ENCODE peak calls at places on chromosomes 16 and 17, in ten cellular contexts. One of them, this sample, is unnamed.

GRCh38 chr17:34990921-34991365 is 10.6 kb downstream of the LIG3 start:
- DNase-seq in fibroblast of the aortic adventitia: no peak
- DNase-seq in activated CD8-positive, alpha-beta memory T cell treated with anti-CD3 and anti-CD28 coated beads for 4 hours: no peak
- DNase-seq in substantia nigra: no peak
- DNase-seq in CD14-positive monocyte: no peak
- DNase-seq in NCI-H748 treated with DMSO at 0.1 percent for 48 hours: no peak
- DNase-seq in SHP77: no peak
- DNase-seq in activated effector memory CD4-positive, alpha-beta T cell treated with anti-CD3 and anti-CD28 coated beads, Interleukin-2, amount 50 U/mL, for 16 hours: no peak
- DNase-seq in breast epithelium: no peak
- DNase-seq in lower lobe of right lung: no peak
- DNase-seq in this sample: no peak

GRCh38 chr16:80824623-80825364 is 20.4 kb upstream of the CDYL2 start:
- DNase-seq in fibroblast of the aortic adventitia: peak
- DNase-seq in activated CD8-positive, alpha-beta memory T cell treated with anti-CD3 and anti-CD28 coated beads for 4 hours: no peak
- DNase-seq in substantia nigra: no peak
- DNase-seq in CD14-positive monocyte: no peak
- DNase-seq in NCI-H748 treated with DMSO at 0.1 percent for 48 hours: peak
- DNase-seq in SHP77: peak
- DNase-seq in activated effector memory CD4-positive, alpha-beta T cell treated with anti-CD3 and anti-CD28 coated beads, Interleukin-2, amount 50 U/mL, for 16 hours: peak
- DNase-seq in breast epithelium: no peak
- DNase-seq in lower lobe of right lung: no peak
- DNase-seq in this sample: peak

GRCh38 chr16:1244881-1245280 is 4.4 kb downstream of the TPSAB1 start:
- DNase-seq in fibroblast of the aortic adventitia: no peak
- DNase-seq in activated CD8-positive, alpha-beta memory T cell treated with anti-CD3 and anti-CD28 coated beads for 4 hours: no peak
- DNase-seq in substantia nigra: no peak
- DNase-seq in CD14-positive monocyte: peak
- DNase-seq in NCI-H748 treated with DMSO at 0.1 percent for 48 hours: no peak
- DNase-seq in SHP77: no peak
- DNase-seq in activated effector memory CD4-positive, alpha-beta T cell treated with anti-CD3 and anti-CD28 coated beads, Interleukin-2, amount 50 U/mL, for 16 hours: peak
- DNase-seq in breast epithelium: no peak
- DNase-seq in lower lobe of right lung: peak
- DNase-seq in this sample: no peak

GRCh38 chr17:64641499-64641898 is 20.6 kb downstream of the SMURF2 start:
- DNase-seq in fibroblast of the aortic adventitia: peak
- DNase-seq in activated CD8-positive, alpha-beta memory T cell treated with anti-CD3 and anti-CD28 coated beads for 4 hours: no peak
- DNase-seq in substantia nigra: no peak
- DNase-seq in CD14-positive monocyte: no peak
- DNase-seq in NCI-H748 treated with DMSO at 0.1 percent for 48 hours: no peak
- DNase-seq in SHP77: peak
- DNase-seq in activated effector memory CD4-positive, alpha-beta T cell treated with anti-CD3 and anti-CD28 coated beads, Interleukin-2, amount 50 U/mL, for 16 hours: no peak
- DNase-seq in breast epithelium: no peak
- DNase-seq in lower lobe of right lung: no peak
- DNase-seq in this sample: peak

GRCh38 chr16:81316176-81316496 is 1.4 kb downstream of the GAN start:
- DNase-seq in fibroblast of the aortic adventitia: no peak
- DNase-seq in activated CD8-positive, alpha-beta memory T cell treated with anti-CD3 and anti-CD28 coated beads for 4 hours: no peak
- DNase-seq in substantia nigra: no peak
- DNase-seq in CD14-positive monocyte: no peak
- DNase-seq in NCI-H748 treated with DMSO at 0.1 percent for 48 hours: no peak
- DNase-seq in SHP77: no peak
- DNase-seq in activated effector memory CD4-positive, alpha-beta T cell treated with anti-CD3 and anti-CD28 coated beads, Interleukin-2, amount 50 U/mL, for 16 hours: no peak
- DNase-seq in breast epithelium: no peak
- DNase-seq in lower lobe of right lung: no peak
- DNase-seq in this sample: no peak

GRCh38 chr16:80557037-80557436 is 16.2 kb downstream of the DYNLRB2 start:
- DNase-seq in fibroblast of the aortic adventitia: no peak
- DNase-seq in activated CD8-positive, alpha-beta memory T cell treated with anti-CD3 and anti-CD28 coated beads for 4 hours: no peak
- DNase-seq in substantia nigra: no peak
- DNase-seq in CD14-positive monocyte: no peak
- DNase-seq in NCI-H748 treated with DMSO at 0.1 percent for 48 hours: no peak
- DNase-seq in SHP77: no peak
- DNase-seq in activated effector memory CD4-positive, alpha-beta T cell treated with anti-CD3 and anti-CD28 coated beads, Interleukin-2, amount 50 U/mL, for 16 hours: no peak
- DNase-seq in breast epithelium: no peak
- DNase-seq in lower lobe of right lung: no peak
- DNase-seq in this sample: no peak

GRCh38 chr17:64254755-64255154 is 8.3 kb downstream of the TEX2 start:
- DNase-seq in fibroblast of the aortic adventitia: no peak
- DNase-seq in activated CD8-positive, alpha-beta memory T cell treated with anti-CD3 and anti-CD28 coated beads for 4 hours: no peak
- DNase-seq in substantia nigra: no peak
- DNase-seq in CD14-positive monocyte: no peak
- DNase-seq in NCI-H748 treated with DMSO at 0.1 percent for 48 hours: no peak
- DNase-seq in SHP77: no peak
- DNase-seq in activated effector memory CD4-positive, alpha-beta T cell treated with anti-CD3 and anti-CD28 coated beads, Interleukin-2, amount 50 U/mL, for 16 hours: no peak
- DNase-seq in breast epithelium: no peak
- DNase-seq in lower lobe of right lung: no peak
- DNase-seq in this sample: no peak

GRCh38 chr16:85860413-85861094 is 38.4 kb upstream of the IRF8 start:
- DNase-seq in fibroblast of the aortic adventitia: no peak
- DNase-seq in activated CD8-positive, alpha-beta memory T cell treated with anti-CD3 and anti-CD28 coated beads for 4 hours: no peak
- DNase-seq in substantia nigra: no peak
- DNase-seq in CD14-positive monocyte: no peak
- DNase-seq in NCI-H748 treated with DMSO at 0.1 percent for 48 hours: no peak
- DNase-seq in SHP77: no peak
- DNase-seq in activated effector memory CD4-positive, alpha-beta T cell treated with anti-CD3 and anti-CD28 coated beads, Interleukin-2, amount 50 U/mL, for 16 hours: no peak
- DNase-seq in breast epithelium: no peak
- DNase-seq in lower lobe of right lung: no peak
- DNase-seq in this sample: no peak

GRCh38 chr16:81265658-81266451 is 27.4 kb downstream of the BCO1 start:
- DNase-seq in fibroblast of the aortic adventitia: peak
- DNase-seq in activated CD8-positive, alpha-beta memory T cell treated with anti-CD3 and anti-CD28 coated beads for 4 hours: no peak
- DNase-seq in substantia nigra: no peak
- DNase-seq in CD14-positive monocyte: no peak
- DNase-seq in NCI-H748 treated with DMSO at 0.1 percent for 48 hours: no peak
- DNase-seq in SHP77: no peak
- DNase-seq in activated effector memory CD4-positive, alpha-beta T cell treated with anti-CD3 and anti-CD28 coated beads, Interleukin-2, amount 50 U/mL, for 16 hours: no peak
- DNase-seq in breast epithelium: peak
- DNase-seq in lower lobe of right lung: peak
- DNase-seq in this sample: no peak

GRCh38 chr16:12362482-12363458 is 386.2 kb downstream of the SNX29 start:
- DNase-seq in fibroblast of the aortic adventitia: peak
- DNase-seq in activated CD8-positive, alpha-beta memory T cell treated with anti-CD3 and anti-CD28 coated beads for 4 hours: no peak
- DNase-seq in substantia nigra: no peak
- DNase-seq in CD14-positive monocyte: no peak
- DNase-seq in NCI-H748 treated with DMSO at 0.1 percent for 48 hours: no peak
- DNase-seq in SHP77: no peak
- DNase-seq in activated effector memory CD4-positive, alpha-beta T cell treated with anti-CD3 and anti-CD28 coated beads, Interleukin-2, amount 50 U/mL, for 16 hours: no peak
- DNase-seq in breast epithelium: no peak
- DNase-seq in lower lobe of right lung: no peak
- DNase-seq in this sample: no peak

GRCh38 chr16:71792176-71792575 is 16.5 kb downstream of the AP1G1 start:
- DNase-seq in fibroblast of the aortic adventitia: peak
- DNase-seq in activated CD8-positive, alpha-beta memory T cell treated with anti-CD3 and anti-CD28 coated beads for 4 hours: no peak
- DNase-seq in substantia nigra: no peak
- DNase-seq in CD14-positive monocyte: no peak
- DNase-seq in NCI-H748 treated with DMSO at 0.1 percent for 48 hours: no peak
- DNase-seq in SHP77: no peak
- DNase-seq in activated effector memory CD4-positive, alpha-beta T cell treated with anti-CD3 and anti-CD28 coated beads, Interleukin-2, amount 50 U/mL, for 16 hours: no peak
- DNase-seq in breast epithelium: no peak
- DNase-seq in lower lobe of right lung: no peak
- DNase-seq in this sample: no peak

GRCh38 chr17:30321314-30321713 is 12.5 kb downstream of the TMIGD1 start:
- DNase-seq in fibroblast of the aortic adventitia: no peak
- DNase-seq in activated CD8-positive, alpha-beta memory T cell treated with anti-CD3 and anti-CD28 coated beads for 4 hours: no peak
- DNase-seq in substantia nigra: no peak
- DNase-seq in CD14-positive monocyte: no peak
- DNase-seq in NCI-H748 treated with DMSO at 0.1 percent for 48 hours: peak
- DNase-seq in SHP77: peak
- DNase-seq in activated effector memory CD4-positive, alpha-beta T cell treated with anti-CD3 and anti-CD28 coated beads, Interleukin-2, amount 50 U/mL, for 16 hours: no peak
- DNase-seq in breast epithelium: no peak
- DNase-seq in lower lobe of right lung: no peak
- DNase-seq in this sample: no peak

GRCh38 chr16:74025-74424 is 1.6 kb upstream of the RHBDF1 start:
- DNase-seq in fibroblast of the aortic adventitia: no peak
- DNase-seq in activated CD8-positive, alpha-beta memory T cell treated with anti-CD3 and anti-CD28 coated beads for 4 hours: no peak
- DNase-seq in substantia nigra: no peak
- DNase-seq in CD14-positive monocyte: no peak
- DNase-seq in NCI-H748 treated with DMSO at 0.1 percent for 48 hours: no peak
- DNase-seq in SHP77: no peak
- DNase-seq in activated effector memory CD4-positive, alpha-beta T cell treated with anti-CD3 and anti-CD28 coated beads, Interleukin-2, amount 50 U/mL, for 16 hours: no peak
- DNase-seq in breast epithelium: no peak
- DNase-seq in lower lobe of right lung: no peak
- DNase-seq in this sample: no peak

GRCh38 chr17:64991726-64992125 is 64.8 kb downstream of the GNA13 start:
- DNase-seq in fibroblast of the aortic adventitia: no peak
- DNase-seq in activated CD8-positive, alpha-beta memory T cell treated with anti-CD3 and anti-CD28 coated beads for 4 hours: no peak
- DNase-seq in substantia nigra: no peak
- DNase-seq in CD14-positive monocyte: no peak
- DNase-seq in NCI-H748 treated with DMSO at 0.1 percent for 48 hours: no peak
- DNase-seq in SHP77: no peak
- DNase-seq in activated effector memory CD4-positive, alpha-beta T cell treated with anti-CD3 and anti-CD28 coated beads, Interleukin-2, amount 50 U/mL, for 16 hours: no peak
- DNase-seq in breast epithelium: no peak
- DNase-seq in lower lobe of right lung: no peak
- DNase-seq in this sample: no peak

GRCh38 chr16:57610611-57611010 is 17.8 kb upstream of the ADGRG1 start:
- DNase-seq in fibroblast of the aortic adventitia: no peak
- DNase-seq in activated CD8-positive, alpha-beta memory T cell treated with anti-CD3 and anti-CD28 coated beads for 4 hours: no peak
- DNase-seq in substantia nigra: no peak
- DNase-seq in CD14-positive monocyte: peak
- DNase-seq in NCI-H748 treated with DMSO at 0.1 percent for 48 hours: no peak
- DNase-seq in SHP77: no peak
- DNase-seq in activated effector memory CD4-positive, alpha-beta T cell treated with anti-CD3 and anti-CD28 coated beads, Interleukin-2, amount 50 U/mL, for 16 hours: peak
- DNase-seq in breast epithelium: no peak
- DNase-seq in lower lobe of right lung: no peak
- DNase-seq in this sample: no peak

GRCh38 chr16:71250461-71251232 is 20.1 kb upstream of the HYDIN start:
- DNase-seq in fibroblast of the aortic adventitia: peak
- DNase-seq in activated CD8-positive, alpha-beta memory T cell treated with anti-CD3 and anti-CD28 coated beads for 4 hours: no peak
- DNase-seq in substantia nigra: no peak
- DNase-seq in CD14-positive monocyte: no peak
- DNase-seq in NCI-H748 treated with DMSO at 0.1 percent for 48 hours: no peak
- DNase-seq in SHP77: no peak
- DNase-seq in activated effector memory CD4-positive, alpha-beta T cell treated with anti-CD3 and anti-CD28 coated beads, Interleukin-2, amount 50 U/mL, for 16 hours: no peak
- DNase-seq in breast epithelium: peak
- DNase-seq in lower lobe of right lung: no peak
- DNase-seq in this sample: no peak

GRCh38 chr17:37541880-37542675 is 52.4 kb downstream of the DUSP14 start:
- DNase-seq in fibroblast of the aortic adventitia: peak
- DNase-seq in activated CD8-positive, alpha-beta memory T cell treated with anti-CD3 and anti-CD28 coated beads for 4 hours: no peak
- DNase-seq in substantia nigra: no peak
- DNase-seq in CD14-positive monocyte: no peak
- DNase-seq in NCI-H748 treated with DMSO at 0.1 percent for 48 hours: no peak
- DNase-seq in SHP77: no peak
- DNase-seq in activated effector memory CD4-positive, alpha-beta T cell treated with anti-CD3 and anti-CD28 coated beads, Interleukin-2, amount 50 U/mL, for 16 hours: no peak
- DNase-seq in breast epithelium: no peak
- DNase-seq in lower lobe of right lung: no peak
- DNase-seq in this sample: peak

GRCh38 chr17:78992542-78993212 is 13.0 kb upstream of the LGALS3BP start:
- DNase-seq in fibroblast of the aortic adventitia: no peak
- DNase-seq in activated CD8-positive, alpha-beta memory T cell treated with anti-CD3 and anti-CD28 coated beads for 4 hours: no peak
- DNase-seq in substantia nigra: no peak
- DNase-seq in CD14-positive monocyte: no peak
- DNase-seq in NCI-H748 treated with DMSO at 0.1 percent for 48 hours: no peak
- DNase-seq in SHP77: no peak
- DNase-seq in activated effector memory CD4-positive, alpha-beta T cell treated with anti-CD3 and anti-CD28 coated beads, Interleukin-2, amount 50 U/mL, for 16 hours: peak
- DNase-seq in breast epithelium: no peak
- DNase-seq in lower lobe of right lung: no peak
- DNase-seq in this sample: no peak

GRCh38 chr17:31392856-31393748 is 1.6 kb downstream of the RAB11FIP4 start:
- DNase-seq in fibroblast of the aortic adventitia: no peak
- DNase-seq in activated CD8-positive, alpha-beta memory T cell treated with anti-CD3 and anti-CD28 coated beads for 4 hours: no peak
- DNase-seq in substantia nigra: no peak
- DNase-seq in CD14-positive monocyte: no peak
- DNase-seq in NCI-H748 treated with DMSO at 0.1 percent for 48 hours: no peak
- DNase-seq in SHP77: no peak
- DNase-seq in activated effector memory CD4-positive, alpha-beta T cell treated with anti-CD3 and anti-CD28 coated beads, Interleukin-2, amount 50 U/mL, for 16 hours: no peak
- DNase-seq in breast epithelium: no peak
- DNase-seq in lower lobe of right lung: no peak
- DNase-seq in this sample: no peak

GRCh38 chr17:9646556-9646905 is 1.2 kb downstream of the USP43 start:
- DNase-seq in fibroblast of the aortic adventitia: no peak
- DNase-seq in activated CD8-positive, alpha-beta memory T cell treated with anti-CD3 and anti-CD28 coated beads for 4 hours: no peak
- DNase-seq in substantia nigra: no peak
- DNase-seq in CD14-positive monocyte: no peak
- DNase-seq in NCI-H748 treated with DMSO at 0.1 percent for 48 hours: no peak
- DNase-seq in SHP77: no peak
- DNase-seq in activated effector memory CD4-positive, alpha-beta T cell treated with anti-CD3 and anti-CD28 coated beads, Interleukin-2, amount 50 U/mL, for 16 hours: no peak
- DNase-seq in breast epithelium: no peak
- DNase-seq in lower lobe of right lung: no peak
- DNase-seq in this sample: no peak

GRCh38 chr17:19958023-19958422 is 19.6 kb downstream of the AKAP10 start:
- DNase-seq in fibroblast of the aortic adventitia: peak
- DNase-seq in activated CD8-positive, alpha-beta memory T cell treated with anti-CD3 and anti-CD28 coated beads for 4 hours: no peak
- DNase-seq in substantia nigra: no peak
- DNase-seq in CD14-positive monocyte: no peak
- DNase-seq in NCI-H748 treated with DMSO at 0.1 percent for 48 hours: no peak
- DNase-seq in SHP77: no peak
- DNase-seq in activated effector memory CD4-positive, alpha-beta T cell treated with anti-CD3 and anti-CD28 coated beads, Interleukin-2, amount 50 U/mL, for 16 hours: no peak
- DNase-seq in breast epithelium: no peak
- DNase-seq in lower lobe of right lung: no peak
- DNase-seq in this sample: peak

GRCh38 chr17:53129863-53130262 is 692.9 kb upstream of the KIF2B start:
- DNase-seq in fibroblast of the aortic adventitia: no peak
- DNase-seq in activated CD8-positive, alpha-beta memory T cell treated with anti-CD3 and anti-CD28 coated beads for 4 hours: no peak
- DNase-seq in substantia nigra: no peak
- DNase-seq in CD14-positive monocyte: no peak
- DNase-seq in NCI-H748 treated with DMSO at 0.1 percent for 48 hours: no peak
- DNase-seq in SHP77: no peak
- DNase-seq in activated effector memory CD4-positive, alpha-beta T cell treated with anti-CD3 and anti-CD28 coated beads, Interleukin-2, amount 50 U/mL, for 16 hours: no peak
- DNase-seq in breast epithelium: no peak
- DNase-seq in lower lobe of right lung: no peak
- DNase-seq in this sample: no peak

GRCh38 chr17:74024871-74025531 is 178.5 kb upstream of the RPL38 start:
- DNase-seq in fibroblast of the aortic adventitia: no peak
- DNase-seq in activated CD8-positive, alpha-beta memory T cell treated with anti-CD3 and anti-CD28 coated beads for 4 hours: no peak
- DNase-seq in substantia nigra: no peak
- DNase-seq in CD14-positive monocyte: no peak
- DNase-seq in NCI-H748 treated with DMSO at 0.1 percent for 48 hours: no peak
- DNase-seq in SHP77: no peak
- DNase-seq in activated effector memory CD4-positive, alpha-beta T cell treated with anti-CD3 and anti-CD28 coated beads, Interleukin-2, amount 50 U/mL, for 16 hours: no peak
- DNase-seq in breast epithelium: no peak
- DNase-seq in lower lobe of right lung: no peak
- DNase-seq in this sample: no peak

GRCh38 chr17:78231991-78232759 is 744 bp downstream of the TMEM235 start:
- DNase-seq in fibroblast of the aortic adventitia: no peak
- DNase-seq in activated CD8-positive, alpha-beta memory T cell treated with anti-CD3 and anti-CD28 coated beads for 4 hours: no peak
- DNase-seq in substantia nigra: no peak
- DNase-seq in CD14-positive monocyte: no peak
- DNase-seq in NCI-H748 treated with DMSO at 0.1 percent for 48 hours: no peak
- DNase-seq in SHP77: no peak
- DNase-seq in activated effector memory CD4-positive, alpha-beta T cell treated with anti-CD3 and anti-CD28 coated beads, Interleukin-2, amount 50 U/mL, for 16 hours: no peak
- DNase-seq in breast epithelium: no peak
- DNase-seq in lower lobe of right lung: no peak
- DNase-seq in this sample: no peak

GRCh38 chr16:4675864-4676786 is 17.2 kb upstream of the NUDT16L1 start:
- DNase-seq in fibroblast of the aortic adventitia: no peak
- DNase-seq in activated CD8-positive, alpha-beta memory T cell treated with anti-CD3 and anti-CD28 coated beads for 4 hours: peak
- DNase-seq in substantia nigra: no peak
- DNase-seq in CD14-positive monocyte: no peak
- DNase-seq in NCI-H748 treated with DMSO at 0.1 percent for 48 hours: no peak
- DNase-seq in SHP77: no peak
- DNase-seq in activated effector memory CD4-positive, alpha-beta T cell treated with anti-CD3 and anti-CD28 coated beads, Interleukin-2, amount 50 U/mL, for 16 hours: peak
- DNase-seq in breast epithelium: no peak
- DNase-seq in lower lobe of right lung: no peak
- DNase-seq in this sample: no peak

GRCh38 chr16:88004391-88004790 is 53.2 kb downstream of the BANP start:
- DNase-seq in fibroblast of the aortic adventitia: no peak
- DNase-seq in activated CD8-positive, alpha-beta memory T cell treated with anti-CD3 and anti-CD28 coated beads for 4 hours: no peak
- DNase-seq in substantia nigra: no peak
- DNase-seq in CD14-positive monocyte: no peak
- DNase-seq in NCI-H748 treated with DMSO at 0.1 percent for 48 hours: no peak
- DNase-seq in SHP77: no peak
- DNase-seq in activated effector memory CD4-positive, alpha-beta T cell treated with anti-CD3 and anti-CD28 coated beads, Interleukin-2, amount 50 U/mL, for 16 hours: no peak
- DNase-seq in breast epithelium: no peak
- DNase-seq in lower lobe of right lung: no peak
- DNase-seq in this sample: no peak

GRCh38 chr17:521168-521525 is 168.5 kb upstream of the RPH3AL start:
- DNase-seq in fibroblast of the aortic adventitia: no peak
- DNase-seq in activated CD8-positive, alpha-beta memory T cell treated with anti-CD3 and anti-CD28 coated beads for 4 hours: no peak
- DNase-seq in substantia nigra: no peak
- DNase-seq in CD14-positive monocyte: no peak
- DNase-seq in NCI-H748 treated with DMSO at 0.1 percent for 48 hours: no peak
- DNase-seq in SHP77: no peak
- DNase-seq in activated effector memory CD4-positive, alpha-beta T cell treated with anti-CD3 and anti-CD28 coated beads, Interleukin-2, amount 50 U/mL, for 16 hours: no peak
- DNase-seq in breast epithelium: no peak
- DNase-seq in lower lobe of right lung: no peak
- DNase-seq in this sample: no peak

GRCh38 chr17:32907583-32907982 is 20.4 kb upstream of the TMEM98 start:
- DNase-seq in fibroblast of the aortic adventitia: no peak
- DNase-seq in activated CD8-positive, alpha-beta memory T cell treated with anti-CD3 and anti-CD28 coated beads for 4 hours: no peak
- DNase-seq in substantia nigra: no peak
- DNase-seq in CD14-positive monocyte: no peak
- DNase-seq in NCI-H748 treated with DMSO at 0.1 percent for 48 hours: no peak
- DNase-seq in SHP77: no peak
- DNase-seq in activated effector memory CD4-positive, alpha-beta T cell treated with anti-CD3 and anti-CD28 coated beads, Interleukin-2, amount 50 U/mL, for 16 hours: no peak
- DNase-seq in breast epithelium: no peak
- DNase-seq in lower lobe of right lung: no peak
- DNase-seq in this sample: no peak